ENCODE peak calls at places on chromosomes 13 and 19, in seven cellular contexts. One of them, this sample, is unnamed.

GRCh38 chr13:34419025-34419424 is 523.0 kb upstream of the NBEA start:
- DNase-seq in ascending aorta: no peak
- DNase-seq in esophagus squamous epithelium: no peak
- DNase-seq in pancreas: no peak
- DNase-seq in A549: no peak
- DNase-seq in testis: no peak
- DNase-seq in suprapubic skin: no peak
- DNase-seq in this sample: no peak

GRCh38 chr19:46904114-46905060 is 43.6 kb downstream of the ARHGAP35 start:
- DNase-seq in ascending aorta: no peak
- DNase-seq in esophagus squamous epithelium: no peak
- DNase-seq in pancreas: no peak
- DNase-seq in A549: no peak
- DNase-seq in testis: peak
- DNase-seq in suprapubic skin: peak
- DNase-seq in this sample: no peak

GRCh38 chr13:99617474-99618255 is 116.4 kb downstream of the TM9SF2 start:
- DNase-seq in ascending aorta: no peak
- DNase-seq in esophagus squamous epithelium: no peak
- DNase-seq in pancreas: no peak
- DNase-seq in A549: peak
- DNase-seq in testis: peak
- DNase-seq in suprapubic skin: no peak
- DNase-seq in this sample: no peak

GRCh38 chr13:79966502-79966901 is 374.4 kb downstream of the SPRY2 start:
- DNase-seq in ascending aorta: no peak
- DNase-seq in esophagus squamous epithelium: no peak
- DNase-seq in pancreas: no peak
- DNase-seq in A549: peak
- DNase-seq in testis: no peak
- DNase-seq in suprapubic skin: no peak
- DNase-seq in this sample: no peak

GRCh38 chr19:18470153-18470552 is 32.2 kb upstream of the ISYNA1 start:
- DNase-seq in ascending aorta: no peak
- DNase-seq in esophagus squamous epithelium: no peak
- DNase-seq in pancreas: peak
- DNase-seq in A549: peak
- DNase-seq in testis: no peak
- DNase-seq in suprapubic skin: no peak
- DNase-seq in this sample: no peak

GRCh38 chr19:19202707-19203011 is 555 bp downstream of the NR2C2AP start:
- DNase-seq in ascending aorta: no peak
- DNase-seq in esophagus squamous epithelium: no peak
- DNase-seq in pancreas: peak
- DNase-seq in A549: no peak
- DNase-seq in testis: no peak
- DNase-seq in suprapubic skin: no peak
- DNase-seq in this sample: no peak

GRCh38 chr19:2235396-2236284 is 489 bp downstream of the PLEKHJ1 start:
- DNase-seq in ascending aorta: no peak
- DNase-seq in esophagus squamous epithelium: no peak
- DNase-seq in pancreas: peak
- DNase-seq in A549: no peak
- DNase-seq in testis: peak
- DNase-seq in suprapubic skin: no peak
- DNase-seq in this sample: no peak

GRCh38 chr19:35015576-35016351 is 14.5 kb upstream of the SCN1B start:
- DNase-seq in ascending aorta: no peak
- DNase-seq in esophagus squamous epithelium: no peak
- DNase-seq in pancreas: peak
- DNase-seq in A549: no peak
- DNase-seq in testis: no peak
- DNase-seq in suprapubic skin: no peak
- DNase-seq in this sample: no peak

GRCh38 chr13:23182142-23182541 is 1.4 kb downstream of the SGCG start:
- DNase-seq in ascending aorta: no peak
- DNase-seq in esophagus squamous epithelium: no peak
- DNase-seq in pancreas: no peak
- DNase-seq in A549: no peak
- DNase-seq in testis: no peak
- DNase-seq in suprapubic skin: no peak
- DNase-seq in this sample: no peak

GRCh38 chr19:823565-824121 is 1.9 kb upstream of the PLPPR3 start:
- DNase-seq in ascending aorta: no peak
- DNase-seq in esophagus squamous epithelium: no peak
- DNase-seq in pancreas: no peak
- DNase-seq in A549: no peak
- DNase-seq in testis: no peak
- DNase-seq in suprapubic skin: no peak
- DNase-seq in this sample: no peak

GRCh38 chr19:5603626-5604025 is 18.9 kb downstream of the SAFB2 start:
- DNase-seq in ascending aorta: no peak
- DNase-seq in esophagus squamous epithelium: no peak
- DNase-seq in pancreas: no peak
- DNase-seq in A549: no peak
- DNase-seq in testis: no peak
- DNase-seq in suprapubic skin: no peak
- DNase-seq in this sample: no peak

DNA sequence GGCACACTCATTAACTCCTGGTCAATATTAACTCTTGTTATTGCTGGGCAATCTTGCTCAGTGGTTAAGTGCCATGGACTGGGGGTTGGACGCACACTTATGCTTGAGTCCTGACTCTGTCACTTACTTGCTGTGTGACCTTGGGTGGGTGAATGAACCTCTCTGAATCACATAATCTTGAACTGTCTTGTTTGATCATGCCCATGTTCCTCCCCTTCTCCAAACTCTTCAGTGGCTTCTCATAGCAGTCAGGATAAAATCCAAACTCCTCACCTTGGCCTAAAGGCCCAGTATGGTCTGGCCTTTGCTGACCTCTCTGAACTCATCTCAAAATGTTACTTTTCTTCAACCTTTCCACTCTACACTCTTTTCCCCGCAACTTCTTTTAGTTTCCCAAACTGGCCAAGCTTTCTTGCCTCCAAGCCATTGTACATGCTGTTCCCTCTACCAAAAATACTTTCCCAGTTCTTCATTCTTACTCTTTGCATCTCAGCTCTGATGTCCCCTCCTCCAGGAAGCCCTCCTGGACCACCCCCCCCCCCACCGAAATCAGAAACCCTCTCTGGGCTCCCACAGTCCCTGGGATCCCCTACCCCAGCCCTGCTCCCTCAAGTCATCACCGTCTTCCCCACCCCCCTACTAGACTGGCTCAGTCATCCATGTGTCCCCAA is 2.4 kb downstream of the MYPOP start:
- DNase-seq in ascending aorta: no peak
- DNase-seq in esophagus squamous epithelium: no peak
- DNase-seq in pancreas: no peak
- DNase-seq in A549: no peak
- DNase-seq in testis: no peak
- DNase-seq in suprapubic skin: no peak
- DNase-seq in this sample: no peak
- H3K27ac ChIP-seq in ascending aorta: no peak
- H3K27ac ChIP-seq in esophagus squamous epithelium: no peak
- H3K27ac ChIP-seq in pancreas: no peak
- H3K27ac ChIP-seq in A549: no peak
- H3K27ac ChIP-seq in testis: no peak
- H3K27ac ChIP-seq in suprapubic skin: no peak
- H3K27ac ChIP-seq in this sample: no peak

GRCh38 chr19:21824679-21825078 is 11.3 kb downstream of the ZNF43 start:
- DNase-seq in ascending aorta: no peak
- DNase-seq in esophagus squamous epithelium: no peak
- DNase-seq in pancreas: no peak
- DNase-seq in A549: peak
- DNase-seq in testis: no peak
- DNase-seq in suprapubic skin: no peak
- DNase-seq in this sample: no peak
- H3K27ac ChIP-seq in ascending aorta: no peak
- H3K27ac ChIP-seq in esophagus squamous epithelium: no peak
- H3K27ac ChIP-seq in pancreas: no peak
- H3K27ac ChIP-seq in A549: peak
- H3K27ac ChIP-seq in testis: no peak
- H3K27ac ChIP-seq in suprapubic skin: no peak
- H3K27ac ChIP-seq in this sample: no peak

GRCh38 chr13:110407531-110407930 is 100.4 kb downstream of the COL4A2 start:
- DNase-seq in ascending aorta: no peak
- DNase-seq in esophagus squamous epithelium: no peak
- DNase-seq in pancreas: no peak
- DNase-seq in A549: no peak
- DNase-seq in testis: no peak
- DNase-seq in suprapubic skin: no peak
- DNase-seq in this sample: no peak
- H3K27ac ChIP-seq in ascending aorta: peak
- H3K27ac ChIP-seq in esophagus squamous epithelium: peak
- H3K27ac ChIP-seq in pancreas: no peak
- H3K27ac ChIP-seq in A549: peak
- H3K27ac ChIP-seq in testis: no peak
- H3K27ac ChIP-seq in suprapubic skin: no peak
- H3K27ac ChIP-seq in this sample: no peak

GRCh38 chr13:91020635-91021034 is 326.9 kb upstream of the MIR17HG start:
- DNase-seq in ascending aorta: no peak
- DNase-seq in esophagus squamous epithelium: no peak
- DNase-seq in pancreas: no peak
- DNase-seq in A549: no peak
- DNase-seq in testis: no peak
- DNase-seq in suprapubic skin: no peak
- DNase-seq in this sample: no peak
- H3K27ac ChIP-seq in ascending aorta: no peak
- H3K27ac ChIP-seq in esophagus squamous epithelium: no peak
- H3K27ac ChIP-seq in pancreas: no peak
- H3K27ac ChIP-seq in A549: no peak
- H3K27ac ChIP-seq in testis: no peak
- H3K27ac ChIP-seq in suprapubic skin: no peak
- H3K27ac ChIP-seq in this sample: no peak

GRCh38 chr13:50894504-50894903 is 15.1 kb upstream of the RNASEH2B start:
- DNase-seq in ascending aorta: no peak
- DNase-seq in esophagus squamous epithelium: no peak
- DNase-seq in pancreas: no peak
- DNase-seq in A549: no peak
- DNase-seq in testis: no peak
- DNase-seq in suprapubic skin: no peak
- DNase-seq in this sample: no peak
- H3K27ac ChIP-seq in ascending aorta: no peak
- H3K27ac ChIP-seq in esophagus squamous epithelium: no peak
- H3K27ac ChIP-seq in pancreas: no peak
- H3K27ac ChIP-seq in A549: no peak
- H3K27ac ChIP-seq in testis: no peak
- H3K27ac ChIP-seq in suprapubic skin: no peak
- H3K27ac ChIP-seq in this sample: no peak

This sample was measured in epithelial cell of prostate.